ENCODE peak calls at places on chromosomes 2 and 18, in seven cellular contexts. G is HCT116, O is A549, M is K562, J is kidney, D is AG04450, A is pancreas. H is an unnamed sample.

GRCh38 chr2:100875516-100876230 is 55.7 kb downstream of the NPAS2 start:
- DNase-seq in A (peak; percentile 64), O (no peak), G (no peak), M (no peak), D (no peak), J (no peak), H (no peak)

GRCh38 chr2:169159686-169160085 is 90.3 kb downstream of the DHRS9 start:
- DNase-seq in M (no peak), D (no peak), G (no peak), A (no peak), O (no peak), J (no peak), H (no peak)

GRCh38 chr2:139142252-139142651 is 362.1 kb upstream of the NXPH2 start:
- DNase-seq in J (no peak), A (no peak), M (no peak), D (no peak), O (peak; percentile 3), G (peak; percentile 3), H (peak; percentile 34)

GRCh38 chr18:3832211-3832610 is 382.2 kb downstream of the TGIF1 start:
- DNase-seq in A (no peak), M (no peak), O (no peak), J (no peak), G (no peak), D (no peak), H (no peak)

GRCh38 chr2:171430516-171431410 is 3.0 kb downstream of the METTL8 start:
- DNase-seq in J (no peak), A (no peak), M (no peak), D (no peak), G (no peak), O (no peak), H (no peak)

GRCh38 chr2:237645261-237645660 is 17.9 kb downstream of the LRRFIP1 start:
- DNase-seq in A (no peak), O (no peak), D (no peak), J (peak; percentile 19), M (no peak), G (no peak), H (no peak)

GRCh38 chr18:58669731-58670379 is 1.4 kb upstream of the MALT1 start:
- DNase-seq in D (no peak), J (no peak), O (peak; percentile 66), M (no peak), G (peak; percentile 78), A (no peak), H (no peak)

GRCh38 chr2:7281348-7281747 is 364.1 kb downstream of the RNF144A start:
- DNase-seq in A (no peak), O (no peak), G (no peak), M (no peak), J (no peak), D (no peak), H (no peak)

GRCh38 chr2:159380676-159381239 is 94.3 kb upstream of the WDSUB1 start:
- DNase-seq in M (no peak), A (no peak), G (no peak), J (no peak), D (no peak), O (no peak), H (no peak)

GRCh38 chr2:146890491-146890890 is 954.3 kb upstream of the ACVR2A start:
- DNase-seq in D (no peak), A (no peak), O (no peak), J (no peak), G (no peak), M (no peak), H (no peak)

GRCh38 chr2:217437289-217437688 is 565.5 kb downstream of the TNS1 start:
- DNase-seq in O (no peak), A (no peak), G (no peak), M (no peak), J (peak; percentile 73), D (no peak), H (no peak)

GRCh38 chr18:25288340-25288955 is 63.5 kb downstream of the ZNF521 start:
- DNase-seq in D (no peak), G (no peak), J (no peak), A (no peak), O (no peak), M (no peak), H (no peak)

GRCh38 chr2:157989227-157989626 is 112.4 kb upstream of the UPP2 start:
- DNase-seq in A (no peak), J (no peak), M (no peak), D (no peak), G (no peak), O (no peak), H (no peak)

GRCh38 chr2:38889575-38889974 is at the start of gene ARHGEF33:
- DNase-seq in J (no peak), M (no peak), G (no peak), D (no peak), A (no peak), O (no peak), H (no peak)

GRCh38 chr18:60555629-60556028 is 183.1 kb upstream of the MC4R start:
- DNase-seq in J (no peak), O (no peak), M (no peak), A (no peak), D (no peak), G (no peak), H (no peak)

GRCh38 chr18:69898241-69898861 is 49.3 kb downstream of the CD226 start:
- DNase-seq in A (no peak), M (no peak), O (no peak), G (no peak), J (no peak), D (no peak), H (no peak)

GRCh38 chr2:207711750-207712487 is 479 bp downstream of the CCNYL1 start:
- DNase-seq in J (peak; percentile 89), G (no peak), D (no peak), A (peak; percentile 51), M (peak; percentile 29), O (no peak), H (peak; percentile 50)

GRCh38 chr2:71852141-71852711 is 295.4 kb downstream of the CYP26B1 start:
- DNase-seq in O (no peak), M (no peak), G (no peak), A (no peak), J (peak; percentile 80), D (no peak), H (no peak)

GRCh38 chr2:234835738-234836137 is 116.1 kb upstream of the SH3BP4 start:
- DNase-seq in M (no peak), J (no peak), O (no peak), G (no peak), A (no peak), D (no peak), H (no peak)

GRCh38 chr2:84701880-84702279 is 179.0 kb downstream of the TRABD2A start:
- DNase-seq in J (no peak), G (no peak), A (no peak), D (peak; percentile 90), M (no peak), O (no peak), H (no peak)

GRCh38 chr2:146931109-146931508 is 913.7 kb upstream of the ACVR2A start:
- DNase-seq in M (no peak), D (no peak), A (no peak), O (no peak), J (no peak), G (no peak), H (no peak)

GRCh38 chr2:2464095-2464494 is 133.0 kb upstream of the MYT1L start:
- DNase-seq in A (no peak), D (no peak), M (no peak), O (no peak), G (no peak), J (no peak), H (no peak)

GRCh38 chr2:235293060-235293459 is 200.8 kb upstream of the AGAP1 start:
- DNase-seq in D (no peak), J (no peak), O (no peak), M (no peak), G (no peak), A (no peak), H (no peak)

GRCh38 chr2:49332415-49332814 is 178.1 kb upstream of the FSHR start:
- DNase-seq in G (no peak), M (no peak), A (no peak), J (no peak), O (no peak), D (no peak), H (no peak)
- TF ChIP-seq CTCF in G (no peak), M (no peak), A (no peak), J (no peak), O (no peak), D (peak; percentile 3), H (no peak)

DNA sequence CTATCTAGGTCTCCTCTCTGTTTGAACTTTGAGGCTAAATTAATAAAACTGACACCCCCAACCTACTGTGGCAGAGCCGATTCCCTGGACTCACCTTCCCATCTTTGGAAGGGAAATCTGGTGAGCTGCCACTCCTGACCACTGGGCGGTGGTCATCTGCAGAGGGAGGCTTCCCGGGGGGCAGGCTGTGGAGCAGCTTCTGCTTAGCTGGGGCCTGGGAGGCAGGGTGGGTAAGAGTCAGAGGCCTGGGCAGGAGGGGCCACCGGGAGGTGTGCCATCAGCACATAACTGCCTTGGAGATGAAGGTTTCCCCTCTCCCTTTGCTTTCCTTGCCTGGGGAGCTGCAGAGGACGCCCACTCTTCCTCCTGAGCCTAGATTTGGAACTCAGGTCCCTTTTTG is 2.3 kb upstream of the NPPC start:
- DNase-seq in M (no peak), D (no peak), A (no peak), G (no peak), O (peak; percentile 21), J (peak; percentile 48), H (peak; percentile 42)
- TF ChIP-seq CTCF in M (peak; percentile 21), D (peak; percentile 17), A (no peak), G (no peak), O (no peak), J (no peak), H (no peak)

GRCh38 chr2:174683392-174683759 is 80.9 kb downstream of the CHRNA1 start:
- DNase-seq in O (peak; percentile 58), J (no peak), A (no peak), G (no peak), D (no peak), M (no peak), H (no peak)
- TF ChIP-seq CTCF in O (peak; percentile 20), J (peak; percentile 9), A (no peak), G (no peak), D (peak; percentile 29), M (no peak), H (no peak)

DNA sequence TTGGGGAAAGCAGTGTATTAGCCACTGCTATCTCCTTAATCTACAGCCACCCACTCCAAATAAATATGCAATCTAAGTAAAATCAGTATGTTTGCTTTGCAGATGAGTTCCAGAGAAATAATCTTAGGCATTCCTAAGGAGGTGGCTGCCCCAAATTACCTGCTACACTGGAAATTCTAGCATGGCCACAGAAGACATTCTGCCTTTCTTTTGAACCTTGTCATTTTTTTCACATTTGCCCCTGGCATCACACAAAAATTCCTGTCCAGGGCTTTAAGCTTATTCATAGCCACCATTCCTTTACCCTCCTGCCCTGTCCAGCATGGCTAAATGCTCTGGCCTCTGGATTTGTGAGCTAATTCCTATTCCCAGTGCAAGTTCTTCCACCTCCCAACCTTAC is 36.8 kb upstream of the FAM124B start:
- DNase-seq in D (no peak), A (no peak), J (no peak), G (no peak), M (no peak), O (no peak), H (no peak)
- TF ChIP-seq CTCF in D (no peak), A (no peak), J (no peak), G (no peak), M (no peak), O (no peak), H (no peak)

DNA sequence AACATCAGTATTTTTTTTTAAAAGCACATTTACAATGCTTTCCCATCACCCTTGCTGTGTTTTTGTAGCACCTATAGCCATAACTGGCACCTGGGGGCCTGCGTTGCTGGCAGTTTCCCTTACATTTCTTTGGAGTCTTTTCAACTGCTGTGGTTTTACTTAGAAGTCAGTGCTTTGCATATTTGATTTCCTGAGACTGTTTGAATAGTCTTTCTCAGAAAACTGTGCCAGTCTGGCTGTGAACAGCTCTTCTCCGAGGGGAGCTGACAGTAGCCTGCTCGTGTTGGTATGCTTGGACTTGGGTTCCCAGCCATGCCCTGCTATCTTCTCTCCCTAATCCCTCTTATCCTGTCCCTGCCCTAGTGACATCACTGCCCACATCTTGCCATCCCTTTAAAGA is 81.5 kb downstream of the DPP4 start:
- DNase-seq in A (no peak), J (no peak), D (no peak), G (no peak), M (no peak), O (no peak), H (no peak)
- TF ChIP-seq CTCF in A (no peak), J (no peak), D (no peak), G (no peak), M (no peak), O (no peak), H (no peak)